ENCODE peak calls at places on chromosomes 12 and 14, in four cellular contexts. F is activated CD8-positive, alpha-beta T cell treated with anti-CD3 and anti-CD28 coated beads for 36 hours; V is psoas muscle; W is NCI-H1930. C is an unnamed sample.

GRCh38 chr12:122722347-122722746 is 5.7 kb upstream of the HCAR3 start:
- DNase-seq in F (no peak), V (no peak), W (no peak), C (no peak)

GRCh38 chr12:23579257-23579656 is 370.2 kb downstream of the SOX5 start:
- DNase-seq in F (no peak), W (no peak), V (no peak), C (no peak)

GRCh38 chr12:89969098-89969497 is 260.5 kb upstream of the ATP2B1 start:
- DNase-seq in V (no peak), F (no peak), W (no peak), C (no peak)

GRCh38 chr14:64060648-64061096 is 207.9 kb downstream of the SYNE2 start:
- DNase-seq in W (no peak), V (no peak), F (peak), C (peak)

GRCh38 chr14:68622856-68623255 is 170.0 kb downstream of the ZFP36L1 start:
- DNase-seq in F (no peak), W (no peak), V (no peak), C (no peak)

GRCh38 chr12:103600967-103601728 is 14.1 kb downstream of the STAB2 start:
- DNase-seq in W (no peak), F (no peak), V (no peak), C (no peak)

GRCh38 chr12:131803995-131804521 is 24.1 kb upstream of the MMP17 start:
- DNase-seq in W (no peak), F (no peak), V (no peak), C (no peak)

GRCh38 chr14:33915682-33916081 is 35.2 kb downstream of the EGLN3 start:
- DNase-seq in W (no peak), F (no peak), V (no peak), C (no peak)

GRCh38 chr14:95472819-95473251 is 43.6 kb downstream of the SYNE3 start:
- DNase-seq in F (no peak), V (peak), W (no peak), C (no peak)

GRCh38 chr14:53192023-53192422 is 38.9 kb upstream of the DDHD1 start:
- DNase-seq in V (no peak), F (no peak), W (no peak), C (no peak)

GRCh38 chr12:132162508-132163031 is 18.3 kb downstream of the NOC4L start:
- DNase-seq in V (peak), F (no peak), W (no peak), C (no peak)

GRCh38 chr12:49827351-49828099 is 688 bp downstream of the NCKAP5L start:
- DNase-seq in F (peak), W (peak), V (peak), C (peak)

GRCh38 chr12:89671469-89671868 is 37.2 kb downstream of the ATP2B1 start:
- DNase-seq in V (no peak), W (no peak), F (no peak), C (no peak)

GRCh38 chr12:106767954-106768501 is 6.5 kb upstream of the RIC8B start:
- DNase-seq in V (no peak), F (no peak), W (no peak), C (no peak)

C was measured in germinal center.